ENCODE peak calls at places on chromosomes 11 and 22, in five cellular contexts. L is right atrium auricular region, X is aorta, H is fibroblast of lung, G is A549. J is an unnamed sample.
A peak's percentile ranks its signal among the peaks of the same experiment; 100 is the strongest.

GRCh38 chr11:107757661-107758060 is 45.8 kb upstream of the SLN start:
- DNase-seq in L (no peak), X (no peak), H (no peak), G (no peak), J (no peak)

GRCh38 chr11:90646706-90647105 is 423.9 kb upstream of the CHORDC1 start:
- DNase-seq in L (no peak), X (no peak), H (no peak), G (no peak), J (no peak)

GRCh38 chr11:120603071-120603470 is 91.5 kb downstream of the GRIK4 start:
- DNase-seq in L (no peak), X (peak; percentile 50), H (peak; percentile 10), G (no peak), J (peak; percentile 21)

GRCh38 chr11:87097582-87097981 is 59.8 kb downstream of the TMEM135 start:
- DNase-seq in L (no peak), X (no peak), H (peak; percentile 20), G (peak; percentile 50), J (no peak)

GRCh38 chr11:128759597-128759996 is 65.7 kb downstream of the FLI1 start:
- DNase-seq in L (no peak), X (no peak), H (peak; percentile 87), G (no peak), J (no peak)

GRCh38 chr11:83956119-83956697 is 670.0 kb upstream of the CCDC90B start:
- DNase-seq in L (no peak), X (peak; percentile 63), H (no peak), G (no peak), J (no peak)

GRCh38 chr22:50030315-50031188 is 18.0 kb upstream of the IL17REL start:
- DNase-seq in L (peak; percentile 68), X (peak; percentile 93), H (peak; percentile 56), G (peak; percentile 83), J (peak; percentile 90)

GRCh38 chr11:104964247-104964646 is 4.1 kb downstream of the CASP4 start:
- DNase-seq in L (no peak), X (no peak), H (no peak), G (no peak), J (no peak)

GRCh38 chr11:79119491-79120284 is 321.1 kb downstream of the TENM4 start:
- DNase-seq in L (no peak), X (no peak), H (peak; percentile 33), G (no peak), J (no peak)

GRCh38 chr11:350723-351255 is 18.5 kb upstream of the B4GALNT4 start:
- DNase-seq in L (no peak), X (peak; percentile 45), H (no peak), G (no peak), J (no peak)

GRCh38 chr22:45051946-45052345 is 42.1 kb upstream of the PHF21B start:
- DNase-seq in L (no peak), X (no peak), H (no peak), G (no peak), J (no peak)

GRCh38 chr11:61482513-61482912 is 26.0 kb upstream of the LRRC10B start:
- DNase-seq in L (no peak), X (no peak), H (no peak), G (peak; percentile 67), J (no peak)

GRCh38 chr11:33891714-33892327 is at the start of gene LMO2:
- DNase-seq in L (no peak), X (no peak), H (no peak), G (no peak), J (no peak)

GRCh38 chr11:118621898-118622375 is 14.5 kb downstream of the PHLDB1 start:
- DNase-seq in L (no peak), X (no peak), H (no peak), G (no peak), J (no peak)

GRCh38 chr22:19869497-19870152 is 15.0 kb upstream of the GNB1L start:
- DNase-seq in L (no peak), X (peak; percentile 51), H (no peak), G (no peak), J (peak; percentile 48)

GRCh38 chr11:82682003-82682751 is 51.5 kb downstream of the FAM181B start:
- DNase-seq in L (no peak), X (no peak), H (peak; percentile 63), G (peak; percentile 18), J (no peak)

GRCh38 chr11:14894657-14895598 is 2.9 kb upstream of the CYP2R1 start:
- DNase-seq in L (peak; percentile 64), X (no peak), H (no peak), G (no peak), J (peak; percentile 82)

GRCh38 chr22:19576460-19577421 is 52.5 kb upstream of the CLDN5 start:
- DNase-seq in L (no peak), X (no peak), H (peak; percentile 68), G (no peak), J (no peak)

GRCh38 chr22:32517921-32518320 is 43.3 kb downstream of the FBXO7 start:
- DNase-seq in L (no peak), X (no peak), H (no peak), G (no peak), J (no peak)

GRCh38 chr11:1728931-1729691 is 21.3 kb downstream of the IFITM10 start:
- DNase-seq in L (no peak), X (peak; percentile 46), H (no peak), G (no peak), J (no peak)

GRCh38 chr11:74288161-74288560 is 23.3 kb downstream of the P4HA3 start:
- DNase-seq in L (no peak), X (no peak), H (peak; percentile 98), G (peak; percentile 86), J (no peak)

GRCh38 chr11:95487391-95487790 is 256.4 kb upstream of the SESN3 start:
- DNase-seq in L (no peak), X (no peak), H (peak; percentile 14), G (no peak), J (no peak)

GRCh38 chr11:132904566-132904965 is 627.7 kb downstream of the OPCML start:
- DNase-seq in L (no peak), X (no peak), H (no peak), G (no peak), J (no peak)

DNA sequence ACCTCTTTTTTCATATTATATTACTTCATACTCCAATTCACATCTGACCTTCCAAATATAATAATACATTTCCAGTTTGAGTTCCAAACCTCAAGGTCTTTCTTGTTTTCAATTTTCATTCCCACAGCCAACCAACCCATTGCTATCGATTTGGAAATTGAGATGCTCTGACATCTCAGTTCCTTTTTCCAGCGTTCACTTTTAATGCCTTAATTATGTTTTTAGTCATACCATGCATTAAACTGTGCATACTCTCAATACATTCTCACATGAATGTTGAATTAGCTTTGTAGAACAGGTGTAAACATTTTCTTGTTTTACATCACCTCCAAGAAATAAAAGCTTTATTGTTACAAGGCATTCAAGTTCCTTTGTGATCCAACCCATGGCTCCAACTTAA is 294.2 kb upstream of the ANO3 start:
- DNase-seq in L (no peak), X (no peak), H (no peak), G (no peak), J (no peak)
- H3K27ac ChIP-seq in L (no peak overlapping the region), X (no peak overlapping the region), H (no peak overlapping the region), G (no peak overlapping the region), J (no peak overlapping the region)

GRCh38 chr11:75306529-75306928 is 44.9 kb downstream of the ARRB1 start:
- DNase-seq in L (no peak), X (peak; percentile 64), H (no peak), G (no peak), J (no peak)

GRCh38 chr11:75303544-75304224 is 47.8 kb downstream of the ARRB1 start:
- DNase-seq in L (no peak), X (peak; percentile 36), H (no peak), G (no peak), J (no peak)

GRCh38 chr11:75308116-75308515 is 43.3 kb downstream of the ARRB1 start:
- DNase-seq in L (no peak), X (peak; percentile 76), H (no peak), G (no peak), J (no peak)

GRCh38 chr11:75307058-75307457 is 44.4 kb downstream of the ARRB1 start:
- DNase-seq in L (no peak), X (no peak), H (no peak), G (no peak), J (no peak)

GRCh38 chr11:75305993-75306392 is 45.5 kb downstream of the ARRB1 start:
- DNase-seq in L (no peak), X (peak; percentile 65), H (no peak), G (no peak), J (no peak)
- H3K4me1 ChIP-seq in L (peaks cover 64% of the 10 kb centered on the region), X (no peaks in the 10 kb centered on the region), H (no peaks in the 10 kb centered on the region), G (no peaks in the 10 kb centered on the region), J (peaks cover 64% of the 10 kb centered on the region)

GRCh38 chr11:50102916-50103315 is 70.2 kb downstream of the OR4C45 start:
- DNase-seq in L (no peak), X (no peak), H (no peak), G (no peak), J (no peak)
- H3K9me3 ChIP-seq in L (no peaks in the 10 kb centered on the region), X (no peaks in the 10 kb centered on the region), H (no peaks in the 10 kb centered on the region), G (no peaks in the 10 kb centered on the region), J (no peaks in the 10 kb centered on the region)

GRCh38 chr11:93577291-93577690 is 34.1 kb upstream of the SMCO4 start:
- DNase-seq in L (no peak), X (no peak), H (peak; percentile 92), G (no peak), J (no peak)
- H3K27ac ChIP-seq in L (no peak overlapping the region), X (no peak overlapping the region), H (peak overlapping the region; percentile 61), G (no peak overlapping the region), J (no peak overlapping the region)

DNA sequence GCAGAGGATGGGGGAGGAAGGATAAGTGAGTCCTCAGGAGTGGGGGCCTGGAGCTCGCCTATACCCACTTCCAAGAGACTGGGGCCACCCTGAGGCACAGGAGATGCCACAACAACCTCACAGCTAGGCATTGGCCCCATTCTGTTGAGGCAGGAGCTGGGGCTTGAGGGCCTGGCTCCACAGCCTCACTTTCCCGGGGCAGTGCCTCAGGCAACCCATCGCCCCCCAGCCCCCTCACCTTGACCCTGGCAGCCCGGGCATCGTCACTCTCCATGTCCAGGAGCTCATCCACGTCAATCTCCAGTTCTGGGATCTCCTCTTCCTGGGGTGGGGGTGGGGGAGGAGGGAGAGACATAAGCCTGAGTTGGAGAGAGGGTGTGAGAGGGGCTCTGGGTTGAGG is 1.8 kb downstream of the PPP1R14B start:
- DNase-seq in L (no peak), X (no peak), H (no peak), G (no peak), J (no peak)
- H3K4me1 ChIP-seq in L (peaks cover 51% of the 10 kb centered on the region), X (no peaks in the 10 kb centered on the region), H (peaks cover 23% of the 10 kb centered on the region), G (peaks cover 43% of the 10 kb centered on the region), J (peaks cover 27% of the 10 kb centered on the region)

GRCh38 chr11:97158256-97158655 is 768.4 kb downstream of the JRKL start:
- DNase-seq in L (no peak), X (no peak), H (no peak), G (no peak), J (no peak)
- H3K9me3 ChIP-seq in L (no peaks in the 10 kb centered on the region), X (no peaks in the 10 kb centered on the region), H (no peaks in the 10 kb centered on the region), G (no peaks in the 10 kb centered on the region), J (no peaks in the 10 kb centered on the region)

GRCh38 chr11:125299061-125299616 is 134.6 kb downstream of the PKNOX2 start:
- DNase-seq in L (no peak), X (no peak), H (no peak), G (no peak), J (no peak)
- H3K27ac ChIP-seq in L (no peak overlapping the region), X (no peak overlapping the region), H (no peak overlapping the region), G (no peak overlapping the region), J (no peak overlapping the region)